ENCODE peak calls at places on chromosomes 16 and 17, in six cellular contexts. J, F, U, R, M and K are unnamed samples.

GRCh38 chr17:32558997-32559650 is 72.3 kb downstream of the CDK5R1 start:
- DNase-seq in M (no peak), F (no peak), U (no peak), J (no peak), R (no peak), K (no peak)

GRCh38 chr17:82935944-82936767 is 96.3 kb upstream of the ZNF750 start:
- DNase-seq in U (peak), F (no peak), J (peak), M (no peak), R (no peak), K (no peak)

GRCh38 chr17:31391496-31391949 is at the start of gene RAB11FIP4:
- DNase-seq in R (no peak), J (peak), M (no peak), F (no peak), U (no peak), K (no peak)

GRCh38 chr17:79924639-79924976 is 85.4 kb upstream of the CBX4 start:
- DNase-seq in R (no peak), U (no peak), M (no peak), F (no peak), J (no peak), K (no peak)

GRCh38 chr16:69127966-69128510 is 4.3 kb downstream of the CHTF8 start:
- DNase-seq in R (no peak), J (no peak), M (no peak), F (no peak), U (peak), K (no peak)

GRCh38 chr17:60971515-60972369 is 294.1 kb downstream of the BCAS3 start:
- DNase-seq in R (peak), F (no peak), U (no peak), J (no peak), M (peak), K (peak)

GRCh38 chr17:81427446-81428120 is 32.3 kb downstream of the BAHCC1 start:
- DNase-seq in F (no peak), R (no peak), M (no peak), U (peak), J (no peak), K (peak)

GRCh38 chr17:6104956-6105355 is 34.8 kb downstream of the WSCD1 start:
- DNase-seq in M (no peak), F (no peak), U (peak), J (no peak), R (no peak), K (no peak)

GRCh38 chr17:1967092-1967662 is 58.0 kb downstream of the RTN4RL1 start:
- DNase-seq in R (no peak), F (no peak), U (no peak), J (no peak), M (no peak), K (no peak)

GRCh38 chr17:79937981-79938695 is 97.5 kb downstream of the TBC1D16 start:
- DNase-seq in J (no peak), M (no peak), R (no peak), F (no peak), U (no peak), K (no peak)

GRCh38 chr16:66774981-66775380 is 23.6 kb upstream of the DYNC1LI2 start:
- DNase-seq in F (no peak), U (no peak), J (no peak), M (no peak), R (no peak), K (no peak)

GRCh38 chr16:57042157-57043111 is 49.9 kb upstream of the CPNE2 start:
- DNase-seq in F (no peak), U (no peak), J (no peak), M (peak), R (peak), K (peak)

GRCh38 chr17:15742051-15742795 is 10.1 kb downstream of the TBC1D26 start:
- DNase-seq in U (no peak), R (no peak), J (no peak), M (no peak), F (no peak), K (no peak)

GRCh38 chr17:81335388-81336157 is 40.5 kb upstream of the SLC38A10 start:
- DNase-seq in U (peak), F (no peak), J (no peak), R (no peak), M (no peak), K (no peak)

GRCh38 chr16:49590166-49590871 is 216.7 kb downstream of the C16orf78 start:
- DNase-seq in R (no peak), U (no peak), J (peak), M (no peak), F (peak), K (no peak)

GRCh38 chr16:82954224-82954929 is 327.6 kb downstream of the CDH13 start:
- DNase-seq in U (no peak), R (peak), M (peak), F (no peak), J (no peak), K (no peak)

GRCh38 chr17:48994548-48995331 is 2.4 kb upstream of the IGF2BP1 start:
- DNase-seq in M (no peak), J (peak), R (no peak), F (peak), U (no peak), K (no peak)

GRCh38 chr17:48997103-48997826 is at the start of gene IGF2BP1:
- DNase-seq in R (peak), U (no peak), M (no peak), F (peak), J (peak), K (no peak)

GRCh38 chr17:48996696-48997102 is 486 bp upstream of the IGF2BP1 start:
- DNase-seq in J (no peak), F (no peak), U (no peak), R (no peak), M (no peak), K (no peak)

GRCh38 chr17:48995871-48996695 is 1.1 kb upstream of the IGF2BP1 start:
- DNase-seq in U (no peak), J (peak), M (no peak), F (peak), R (no peak), K (no peak)

DNA sequence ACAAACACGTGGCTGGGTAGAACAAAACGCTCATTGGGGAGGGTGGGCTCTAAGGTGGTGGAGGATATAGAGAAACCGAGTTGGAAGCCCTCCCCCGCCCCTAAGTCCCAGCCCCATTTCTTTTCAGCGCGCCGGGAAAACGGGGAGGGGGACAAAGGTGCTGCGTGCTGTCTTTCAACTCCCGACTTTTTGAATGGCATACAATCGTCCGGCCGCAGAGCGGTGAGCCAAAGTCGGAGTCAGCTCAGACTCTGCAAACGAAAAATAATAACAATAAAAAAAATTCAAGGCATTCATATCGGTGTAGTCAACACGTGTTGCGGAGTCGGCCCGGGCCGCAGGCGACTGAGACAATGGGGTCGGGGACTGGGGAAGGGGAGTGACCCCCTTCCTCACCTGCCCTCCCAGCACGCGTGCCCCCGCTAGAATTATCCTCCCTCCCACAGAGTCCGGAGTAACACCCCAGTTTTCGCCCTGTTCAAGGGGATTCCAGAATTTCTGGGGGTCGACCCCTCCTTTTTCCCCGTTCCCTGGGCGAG is 1.8 kb upstream of the IGF2BP1 start:
- DNase-seq in M (no peak), J (peak), F (peak), R (no peak), U (no peak), K (no peak)
- TF ChIP-seq CTCF in M (no peak), J (no peak), F (no peak), R (no peak), U (no peak), K (no peak)

DNA sequence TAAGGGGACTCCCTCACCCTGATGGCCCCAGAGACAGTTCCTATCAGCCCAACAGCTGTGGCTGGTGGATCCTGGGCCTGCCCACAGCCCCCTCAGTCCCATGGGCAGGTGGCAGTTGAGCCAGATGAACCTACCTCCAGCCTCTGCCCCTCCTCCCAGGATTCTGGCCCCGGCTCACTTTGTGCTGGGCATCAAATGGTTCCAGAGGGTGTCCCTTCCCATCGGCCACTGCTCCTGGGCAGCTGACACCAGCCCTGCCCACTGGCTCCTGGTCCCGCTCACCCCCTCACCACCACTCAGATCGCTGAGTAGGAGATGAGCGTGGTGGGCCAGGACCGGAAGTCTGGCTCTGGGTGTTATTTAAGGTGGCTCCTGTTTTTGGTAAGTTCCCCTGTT is 2.0 kb downstream of the TTYH2 start:
- DNase-seq in U (no peak), R (no peak), F (peak), J (no peak), M (no peak), K (no peak)
- H3K4me3 ChIP-seq in U (no peak), R (no peak), F (peak), J (peak), M (no peak), K (no peak)

GRCh38 chr16:29898786-29899515 is 399 bp downstream of the SEZ6L2 start:
- DNase-seq in F (no peak), R (no peak), M (peak), J (no peak), U (peak), K (no peak)

GRCh38 chr16:29898135-29898534 is 1.2 kb downstream of the SEZ6L2 start:
- DNase-seq in M (no peak), U (no peak), F (no peak), R (no peak), J (no peak), K (no peak)

GRCh38 chr16:29900888-29901606 is 759 bp downstream of the ASPHD1 start:
- DNase-seq in M (peak), J (no peak), U (no peak), R (no peak), F (no peak), K (no peak)

GRCh38 chr16:29900102-29900887 is at the start of gene ASPHD1:
- DNase-seq in U (peak), F (no peak), R (peak), J (peak), M (peak), K (peak)

GRCh38 chr16:29899516-29900101 is at the start of gene SEZ6L2:
- DNase-seq in F (peak), U (peak), R (peak), J (no peak), M (peak), K (peak)
- TF ChIP-seq CTCF in F (no peak), U (no peak), R (peak), J (no peak), M (peak), K (peak)

GRCh38 chr16:54927125-54928015 is 3.3 kb upstream of the IRX5 start:
- DNase-seq in R (no peak), M (no peak), F (no peak), J (no peak), U (no peak), K (no peak)
- H3K4me3 ChIP-seq in R (peak), M (peak), F (peak), J (peak), U (peak), K (peak)

DNA sequence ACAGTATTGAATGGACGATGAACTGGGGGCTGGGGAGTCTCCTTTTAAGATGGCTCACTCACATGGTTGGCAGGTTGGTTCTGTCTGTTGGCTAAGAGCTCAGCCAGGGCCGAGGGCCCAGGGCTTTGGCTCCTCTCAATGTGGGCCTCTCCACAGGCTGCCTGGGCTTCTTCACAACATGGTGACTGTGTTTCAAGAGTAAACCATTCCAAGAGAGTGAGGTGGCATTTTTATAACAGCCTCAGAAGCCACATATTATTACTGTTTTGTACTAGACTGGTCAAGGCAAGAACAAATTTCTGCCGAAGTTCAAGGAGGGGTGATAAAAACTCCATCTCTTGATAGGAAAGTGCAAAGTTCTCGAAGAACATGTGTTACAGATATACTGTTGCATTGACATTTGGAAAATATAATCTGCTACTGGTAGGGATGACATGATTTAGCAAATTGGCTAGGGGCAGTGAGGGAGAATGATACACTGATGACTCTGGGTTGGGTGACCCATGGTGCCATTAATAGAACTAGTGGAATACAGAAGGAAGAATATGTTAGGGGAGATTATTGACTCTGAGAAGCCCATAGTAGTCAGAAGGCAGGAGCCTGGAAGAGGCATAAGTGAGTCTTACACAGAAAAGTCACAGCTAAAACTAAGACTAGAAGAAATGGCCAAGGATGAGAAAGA is 13.7 kb downstream of the KRABD2 start:
- DNase-seq in J (no peak), U (no peak), F (no peak), M (peak), R (peak), K (no peak)
- TF ChIP-seq CTCF in J (no peak), U (no peak), F (no peak), M (no peak), R (no peak), K (no peak)

GRCh38 chr17:45197108-45197507 is 24.6 kb upstream of the FMNL1 start:
- DNase-seq in F (no peak), U (no peak), J (no peak), M (no peak), R (no peak), K (no peak)
- H3K4me3 ChIP-seq in F (no peak), U (no peak), J (no peak), M (no peak), R (no peak), K (no peak)

GRCh38 chr16:27863377-27863776 is 200.1 kb downstream of the GSG1L start:
- DNase-seq in M (no peak), F (no peak), U (no peak), J (no peak), R (no peak), K (no peak)

GRCh38 chr16:27853651-27854050 is 209.9 kb downstream of the GSG1L start:
- DNase-seq in M (no peak), J (no peak), F (no peak), R (no peak), U (peak), K (no peak)

GRCh38 chr16:27862953-27863352 is 200.6 kb downstream of the GSG1L start:
- DNase-seq in J (no peak), R (no peak), F (no peak), M (no peak), U (no peak), K (no peak)

GRCh38 chr16:27860091-27860490 is 203.4 kb downstream of the GSG1L start:
- DNase-seq in J (no peak), M (no peak), U (no peak), R (no peak), F (no peak), K (no peak)

GRCh38 chr16:27859020-27859419 is 204.5 kb downstream of the GSG1L start:
- DNase-seq in U (peak), M (no peak), R (no peak), J (no peak), F (no peak), K (no peak)
- TF ChIP-seq CTCF in U (no peak), M (no peak), R (no peak), J (no peak), F (no peak), K (peak)